ENCODE peak calls at places on chromosomes 7 and 10, in six cellular contexts. One of them, this sample, is unnamed.

GRCh38 chr10:49791100-49791499 is 29.0 kb upstream of the OGDHL start:
- DNase-seq in SK-N-SH: no peak
- DNase-seq in HCT116: no peak
- DNase-seq in GM23248: no peak
- DNase-seq in MM.1S: no peak
- DNase-seq in PC-3: no peak
- DNase-seq in this sample: no peak

GRCh38 chr7:69677054-69677847 is 79.0 kb downstream of the AUTS2 start:
- DNase-seq in PC-3: no peak
- DNase-seq in SK-N-SH: no peak
- DNase-seq in HCT116: no peak
- DNase-seq in GM23248: no peak
- DNase-seq in MM.1S: no peak
- DNase-seq in this sample: peak

GRCh38 chr7:42222891-42223290 is 14.1 kb downstream of the GLI3 start:
- DNase-seq in SK-N-SH: no peak
- DNase-seq in MM.1S: no peak
- DNase-seq in PC-3: no peak
- DNase-seq in GM23248: no peak
- DNase-seq in HCT116: no peak
- DNase-seq in this sample: peak

GRCh38 chr7:71682841-71683341 is 550.9 kb downstream of the GALNT17 start:
- DNase-seq in GM23248: no peak
- DNase-seq in HCT116: no peak
- DNase-seq in SK-N-SH: no peak
- DNase-seq in PC-3: no peak
- DNase-seq in MM.1S: no peak
- DNase-seq in this sample: peak

GRCh38 chr7:151373599-151373998 is 32.0 kb downstream of the NUB1 start:
- DNase-seq in PC-3: no peak
- DNase-seq in SK-N-SH: peak
- DNase-seq in HCT116: no peak
- DNase-seq in MM.1S: no peak
- DNase-seq in GM23248: no peak
- DNase-seq in this sample: no peak

GRCh38 chr10:72729528-72729927 is 37.6 kb downstream of the MCU start:
- DNase-seq in GM23248: peak
- DNase-seq in PC-3: no peak
- DNase-seq in SK-N-SH: no peak
- DNase-seq in HCT116: no peak
- DNase-seq in MM.1S: peak
- DNase-seq in this sample: no peak

GRCh38 chr7:7177044-7177517 is 5.3 kb upstream of the C1GALT1 start:
- DNase-seq in HCT116: peak
- DNase-seq in SK-N-SH: no peak
- DNase-seq in PC-3: peak
- DNase-seq in GM23248: peak
- DNase-seq in MM.1S: no peak
- DNase-seq in this sample: peak

GRCh38 chr10:4004990-4005389 is 220.0 kb upstream of the KLF6 start:
- DNase-seq in MM.1S: no peak
- DNase-seq in SK-N-SH: no peak
- DNase-seq in HCT116: no peak
- DNase-seq in GM23248: no peak
- DNase-seq in PC-3: no peak
- DNase-seq in this sample: no peak

GRCh38 chr7:130683026-130683425 is 3.3 kb downstream of the TSGA13 start:
- DNase-seq in GM23248: peak
- DNase-seq in SK-N-SH: no peak
- DNase-seq in PC-3: no peak
- DNase-seq in MM.1S: no peak
- DNase-seq in HCT116: no peak
- DNase-seq in this sample: no peak

GRCh38 chr7:119900996-119901395 is 372.0 kb upstream of the KCND2 start:
- DNase-seq in HCT116: no peak
- DNase-seq in PC-3: no peak
- DNase-seq in SK-N-SH: no peak
- DNase-seq in MM.1S: no peak
- DNase-seq in GM23248: no peak
- DNase-seq in this sample: peak

GRCh38 chr7:28230273-28230672 is 49.7 kb upstream of the JAZF1 start:
- DNase-seq in HCT116: no peak
- DNase-seq in PC-3: no peak
- DNase-seq in MM.1S: no peak
- DNase-seq in SK-N-SH: no peak
- DNase-seq in GM23248: no peak
- DNase-seq in this sample: no peak

GRCh38 chr7:2926898-2927405 is 82.8 kb upstream of the GNA12 start:
- DNase-seq in PC-3: no peak
- DNase-seq in SK-N-SH: peak
- DNase-seq in MM.1S: no peak
- DNase-seq in HCT116: no peak
- DNase-seq in GM23248: no peak
- DNase-seq in this sample: no peak

GRCh38 chr10:102581401-102581800 is 62.9 kb upstream of the TRIM8 start:
- DNase-seq in GM23248: no peak
- DNase-seq in HCT116: no peak
- DNase-seq in MM.1S: no peak
- DNase-seq in PC-3: no peak
- DNase-seq in SK-N-SH: no peak
- DNase-seq in this sample: no peak

GRCh38 chr10:79329529-79329928 is 17.7 kb upstream of the PPIF start:
- DNase-seq in SK-N-SH: no peak
- DNase-seq in PC-3: peak
- DNase-seq in MM.1S: no peak
- DNase-seq in GM23248: no peak
- DNase-seq in HCT116: no peak
- DNase-seq in this sample: no peak

GRCh38 chr7:90540406-90540805 is 55.7 kb upstream of the CDK14 start:
- DNase-seq in HCT116: no peak
- DNase-seq in SK-N-SH: no peak
- DNase-seq in PC-3: peak
- DNase-seq in MM.1S: no peak
- DNase-seq in GM23248: no peak
- DNase-seq in this sample: no peak

GRCh38 chr7:45978010-45978681 is 57.1 kb upstream of the IGFBP3 start:
- DNase-seq in HCT116: peak
- DNase-seq in SK-N-SH: no peak
- DNase-seq in GM23248: peak
- DNase-seq in MM.1S: peak
- DNase-seq in PC-3: peak
- DNase-seq in this sample: peak

GRCh38 chr10:110629680-110630191 is 14.4 kb upstream of the RBM20 start:
- DNase-seq in PC-3: peak
- DNase-seq in MM.1S: no peak
- DNase-seq in SK-N-SH: no peak
- DNase-seq in GM23248: peak
- DNase-seq in HCT116: no peak
- DNase-seq in this sample: no peak

GRCh38 chr7:17580141-17580540 is 281.7 kb downstream of the AHR start:
- DNase-seq in GM23248: peak
- DNase-seq in PC-3: peak
- DNase-seq in MM.1S: no peak
- DNase-seq in HCT116: no peak
- DNase-seq in SK-N-SH: no peak
- DNase-seq in this sample: no peak

GRCh38 chr10:44379907-44380306 is 5.0 kb downstream of the CXCL12 start:
- DNase-seq in GM23248: no peak
- DNase-seq in SK-N-SH: no peak
- DNase-seq in MM.1S: no peak
- DNase-seq in HCT116: no peak
- DNase-seq in PC-3: no peak
- DNase-seq in this sample: no peak
- H3K4me3 ChIP-seq in GM23248: no peak
- H3K4me3 ChIP-seq in SK-N-SH: no peak
- H3K4me3 ChIP-seq in MM.1S: no peak
- H3K4me3 ChIP-seq in HCT116: no peak
- H3K4me3 ChIP-seq in PC-3: no peak
- H3K4me3 ChIP-seq in this sample: no peak

DNA sequence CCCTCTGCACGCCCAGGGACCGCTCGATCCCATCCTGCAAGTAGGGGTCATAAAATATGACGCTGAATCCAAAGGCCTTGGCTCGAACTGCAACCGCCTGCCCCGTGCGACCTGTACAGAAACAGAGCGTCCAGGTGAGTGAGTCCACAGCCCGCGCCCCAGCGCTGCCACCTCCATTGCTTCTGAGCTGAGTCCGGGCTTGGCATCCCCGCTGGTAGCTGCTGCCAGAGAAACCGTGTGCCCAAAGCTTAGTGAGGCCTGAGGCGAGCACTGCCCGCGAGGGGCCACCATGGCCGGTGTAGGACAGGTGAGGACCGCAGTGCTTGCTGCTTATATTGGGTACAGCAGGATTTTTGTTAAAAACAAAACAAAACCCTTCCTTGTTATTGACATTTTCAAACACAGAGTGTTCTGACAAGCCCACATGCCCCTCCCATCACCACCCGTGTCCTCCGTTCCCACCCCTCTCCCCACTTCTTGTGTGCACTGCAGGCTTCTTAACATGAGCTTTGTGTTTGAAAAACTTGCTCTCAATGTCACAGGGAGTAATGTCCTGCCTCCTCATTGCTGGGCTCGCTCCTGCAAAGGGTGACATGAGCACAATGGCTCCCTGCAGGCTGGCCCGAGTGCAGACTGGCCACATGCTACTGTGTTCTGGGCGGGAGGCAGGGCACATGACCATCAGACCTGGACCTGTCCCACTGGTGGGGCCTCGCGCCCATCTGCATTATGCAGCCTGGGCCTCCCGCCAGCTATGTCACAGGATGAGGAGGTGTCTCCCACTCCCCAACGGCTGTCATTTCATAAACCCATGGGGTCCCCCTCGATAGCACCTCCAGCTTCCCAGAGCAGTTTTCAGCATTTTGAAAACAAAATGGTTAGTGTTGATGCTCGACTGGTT is 52.9 kb downstream of the ZRANB1 start:
- DNase-seq in MM.1S: no peak
- DNase-seq in SK-N-SH: no peak
- DNase-seq in GM23248: no peak
- DNase-seq in HCT116: no peak
- DNase-seq in PC-3: no peak
- DNase-seq in this sample: no peak
- TF ChIP-seq EZH2phosphoT487 in MM.1S: no peak
- TF ChIP-seq EZH2phosphoT487 in SK-N-SH: no peak
- TF ChIP-seq EZH2phosphoT487 in GM23248: no peak
- TF ChIP-seq EZH2phosphoT487 in HCT116: no peak
- TF ChIP-seq EZH2phosphoT487 in PC-3: no peak
- TF ChIP-seq EZH2phosphoT487 in this sample: no peak

GRCh38 chr10:94103902-94104301 is 110.2 kb downstream of the PLCE1 start:
- DNase-seq in SK-N-SH: no peak
- DNase-seq in PC-3: peak
- DNase-seq in GM23248: peak
- DNase-seq in MM.1S: no peak
- DNase-seq in HCT116: no peak
- DNase-seq in this sample: no peak

GRCh38 chr10:94102436-94102835 is 108.7 kb downstream of the PLCE1 start:
- DNase-seq in MM.1S: no peak
- DNase-seq in HCT116: no peak
- DNase-seq in PC-3: no peak
- DNase-seq in SK-N-SH: no peak
- DNase-seq in GM23248: no peak
- DNase-seq in this sample: no peak

GRCh38 chr10:94103192-94103591 is 109.5 kb downstream of the PLCE1 start:
- DNase-seq in MM.1S: no peak
- DNase-seq in HCT116: no peak
- DNase-seq in SK-N-SH: no peak
- DNase-seq in GM23248: no peak
- DNase-seq in PC-3: no peak
- DNase-seq in this sample: no peak

GRCh38 chr10:94105226-94105625 is 111.5 kb downstream of the PLCE1 start:
- DNase-seq in SK-N-SH: no peak
- DNase-seq in PC-3: no peak
- DNase-seq in HCT116: no peak
- DNase-seq in MM.1S: no peak
- DNase-seq in GM23248: no peak
- DNase-seq in this sample: no peak

GRCh38 chr10:94104316-94105060 is 110.8 kb downstream of the PLCE1 start:
- DNase-seq in MM.1S: no peak
- DNase-seq in HCT116: no peak
- DNase-seq in GM23248: no peak
- DNase-seq in PC-3: peak
- DNase-seq in SK-N-SH: no peak
- DNase-seq in this sample: no peak
- H3K9ac ChIP-seq in MM.1S: no peak
- H3K9ac ChIP-seq in HCT116: no peak
- H3K9ac ChIP-seq in GM23248: no peak
- H3K9ac ChIP-seq in PC-3: peak
- H3K9ac ChIP-seq in SK-N-SH: no peak
- H3K9ac ChIP-seq in this sample: no peak

GRCh38 chr10:21519327-21519933 is 6.1 kb downstream of the SKIDA1 start:
- DNase-seq in PC-3: no peak
- DNase-seq in GM23248: peak
- DNase-seq in SK-N-SH: no peak
- DNase-seq in MM.1S: no peak
- DNase-seq in HCT116: no peak
- DNase-seq in this sample: peak

GRCh38 chr10:21521910-21522533 is 3.5 kb downstream of the SKIDA1 start:
- DNase-seq in GM23248: no peak
- DNase-seq in MM.1S: no peak
- DNase-seq in HCT116: no peak
- DNase-seq in PC-3: no peak
- DNase-seq in SK-N-SH: no peak
- DNase-seq in this sample: peak

GRCh38 chr10:21518629-21519321 is 6.7 kb downstream of the SKIDA1 start:
- DNase-seq in GM23248: peak
- DNase-seq in PC-3: peak
- DNase-seq in MM.1S: no peak
- DNase-seq in SK-N-SH: no peak
- DNase-seq in HCT116: no peak
- DNase-seq in this sample: peak

GRCh38 chr10:21517983-21518628 is 7.4 kb downstream of the SKIDA1 start:
- DNase-seq in GM23248: peak
- DNase-seq in HCT116: no peak
- DNase-seq in SK-N-SH: no peak
- DNase-seq in MM.1S: no peak
- DNase-seq in PC-3: peak
- DNase-seq in this sample: peak

GRCh38 chr10:21519981-21520436 is 5.5 kb downstream of the SKIDA1 start:
- DNase-seq in PC-3: peak
- DNase-seq in SK-N-SH: no peak
- DNase-seq in HCT116: no peak
- DNase-seq in GM23248: peak
- DNase-seq in MM.1S: peak
- DNase-seq in this sample: peak
- H3K4me3 ChIP-seq in PC-3: peak
- H3K4me3 ChIP-seq in SK-N-SH: peak
- H3K4me3 ChIP-seq in HCT116: peak
- H3K4me3 ChIP-seq in GM23248: peak
- H3K4me3 ChIP-seq in MM.1S: peak
- H3K4me3 ChIP-seq in this sample: peak